ENCODE peak calls at places on chromosomes 16 and 17, in eight cellular contexts. M, W, U, H, F, R, E and O are unnamed samples.

GRCh38 chr16:4390266-4391260 is 18.9 kb downstream of the VASN start:
- DNase-seq in M (no peak), W (no peak), U (no peak), H (no peak), F (no peak), R (no peak), E (no peak), O (no peak)

GRCh38 chr16:28301620-28302019 is 9.3 kb downstream of the SBK1 start:
- DNase-seq in M (no peak), W (no peak), U (no peak), H (no peak), F (no peak), R (no peak), E (no peak), O (no peak)

GRCh38 chr16:14409563-14409962 is 220.5 kb downstream of the PARN start:
- DNase-seq in M (no peak), W (peak; percentile 97), U (no peak), H (no peak), F (no peak), R (no peak), E (no peak), O (no peak)

GRCh38 chr16:67884-68789 is 4.3 kb downstream of the RHBDF1 start:
- DNase-seq in M (no peak), W (no peak), U (no peak), H (no peak), F (no peak), R (no peak), E (no peak), O (no peak)

GRCh38 chr17:43211480-43212402 is at the start of gene TMEM106A:
- DNase-seq in M (peak; percentile 97), W (peak; percentile 28), U (peak; percentile 79), H (peak; percentile 82), F (peak; percentile 5), R (no peak), E (peak; percentile 61), O (peak; percentile 28)

GRCh38 chr17:47808036-47808829 is 13.4 kb downstream of the OSBPL7 start:
- DNase-seq in M (no peak), W (no peak), U (no peak), H (no peak), F (no peak), R (no peak), E (no peak), O (no peak)

GRCh38 chr17:66775881-66776400 is 59.0 kb upstream of the CACNG5 start:
- DNase-seq in M (no peak), W (no peak), U (no peak), H (no peak), F (no peak), R (no peak), E (no peak), O (no peak)

GRCh38 chr16:12171206-12171605 is 194.7 kb downstream of the SNX29 start:
- DNase-seq in M (no peak), W (no peak), U (no peak), H (no peak), F (no peak), R (no peak), E (no peak), O (no peak)

GRCh38 chr17:7853693-7854043 is 1.2 kb upstream of the TMEM88 start:
- DNase-seq in M (no peak), W (no peak), U (no peak), H (no peak), F (no peak), R (no peak), E (no peak), O (no peak)